ENCODE peak calls at places on chromosomes 11 and 22, in eight cellular contexts. One of them, this sample, is unnamed.

GRCh38 chr11:62555464-62556092 is 9.0 kb upstream of the AHNAK start:
- DNase-seq in epithelial cell of proximal tubule: no peak
- DNase-seq in adrenal gland: peak
- DNase-seq in B cell: peak
- DNase-seq in sigmoid colon: peak
- DNase-seq in fibroblast of lung: peak
- DNase-seq in upper lobe of right lung: no peak
- DNase-seq in heart left ventricle: no peak
- DNase-seq in this sample: peak

GRCh38 chr11:133821776-133822175 is 23.5 kb downstream of the SPATA19 start:
- DNase-seq in epithelial cell of proximal tubule: no peak
- DNase-seq in sigmoid colon: no peak
- DNase-seq in upper lobe of right lung: no peak
- DNase-seq in adrenal gland: peak
- DNase-seq in heart left ventricle: no peak
- DNase-seq in fibroblast of lung: peak
- DNase-seq in B cell: no peak
- DNase-seq in this sample: peak

GRCh38 chr22:49825944-49826602 is 1.6 kb downstream of the BRD1 start:
- DNase-seq in sigmoid colon: no peak
- DNase-seq in heart left ventricle: no peak
- DNase-seq in B cell: peak
- DNase-seq in epithelial cell of proximal tubule: no peak
- DNase-seq in upper lobe of right lung: no peak
- DNase-seq in fibroblast of lung: peak
- DNase-seq in adrenal gland: peak
- DNase-seq in this sample: no peak

GRCh38 chr11:126968915-126969314 is 31.7 kb downstream of the KIRREL3 start:
- DNase-seq in heart left ventricle: no peak
- DNase-seq in B cell: no peak
- DNase-seq in sigmoid colon: no peak
- DNase-seq in fibroblast of lung: peak
- DNase-seq in adrenal gland: no peak
- DNase-seq in epithelial cell of proximal tubule: no peak
- DNase-seq in upper lobe of right lung: no peak
- DNase-seq in this sample: no peak

GRCh38 chr22:33811208-33811607 is 109.1 kb downstream of the LARGE1 start:
- DNase-seq in fibroblast of lung: no peak
- DNase-seq in sigmoid colon: no peak
- DNase-seq in heart left ventricle: no peak
- DNase-seq in upper lobe of right lung: no peak
- DNase-seq in adrenal gland: no peak
- DNase-seq in epithelial cell of proximal tubule: no peak
- DNase-seq in B cell: no peak
- DNase-seq in this sample: no peak

GRCh38 chr11:11171854-11172253 is 181.2 kb downstream of the CSNK2A3 start:
- DNase-seq in heart left ventricle: no peak
- DNase-seq in B cell: peak
- DNase-seq in adrenal gland: no peak
- DNase-seq in sigmoid colon: no peak
- DNase-seq in fibroblast of lung: peak
- DNase-seq in upper lobe of right lung: no peak
- DNase-seq in epithelial cell of proximal tubule: no peak
- DNase-seq in this sample: peak

GRCh38 chr22:36220457-36220921 is 18.8 kb downstream of the APOL2 start:
- DNase-seq in adrenal gland: peak
- DNase-seq in upper lobe of right lung: no peak
- DNase-seq in sigmoid colon: peak
- DNase-seq in fibroblast of lung: peak
- DNase-seq in epithelial cell of proximal tubule: no peak
- DNase-seq in B cell: no peak
- DNase-seq in heart left ventricle: no peak
- DNase-seq in this sample: no peak

GRCh38 chr22:50206599-50206998 is 5.8 kb downstream of the SELENOO start:
- DNase-seq in fibroblast of lung: peak
- DNase-seq in epithelial cell of proximal tubule: no peak
- DNase-seq in upper lobe of right lung: peak
- DNase-seq in B cell: peak
- DNase-seq in adrenal gland: peak
- DNase-seq in heart left ventricle: peak
- DNase-seq in sigmoid colon: peak
- DNase-seq in this sample: no peak

GRCh38 chr22:36294293-36294620 is 41.3 kb downstream of the APOL1 start:
- DNase-seq in epithelial cell of proximal tubule: no peak
- DNase-seq in heart left ventricle: no peak
- DNase-seq in fibroblast of lung: no peak
- DNase-seq in upper lobe of right lung: no peak
- DNase-seq in B cell: no peak
- DNase-seq in sigmoid colon: no peak
- DNase-seq in adrenal gland: no peak
- DNase-seq in this sample: no peak

GRCh38 chr11:92886243-92886905 is 83.1 kb upstream of the MTNR1B start:
- DNase-seq in upper lobe of right lung: no peak
- DNase-seq in fibroblast of lung: peak
- DNase-seq in B cell: peak
- DNase-seq in epithelial cell of proximal tubule: peak
- DNase-seq in sigmoid colon: no peak
- DNase-seq in adrenal gland: peak
- DNase-seq in heart left ventricle: no peak
- DNase-seq in this sample: peak

GRCh38 chr11:57751676-57752253 is at the start of gene BTBD18:
- DNase-seq in upper lobe of right lung: no peak
- DNase-seq in heart left ventricle: peak
- DNase-seq in epithelial cell of proximal tubule: peak
- DNase-seq in sigmoid colon: no peak
- DNase-seq in B cell: peak
- DNase-seq in fibroblast of lung: peak
- DNase-seq in adrenal gland: peak
- DNase-seq in this sample: peak

GRCh38 chr11:3808846-3809623 is 675 bp downstream of the PGAP2 start:
- DNase-seq in adrenal gland: peak
- DNase-seq in upper lobe of right lung: no peak
- DNase-seq in B cell: peak
- DNase-seq in sigmoid colon: no peak
- DNase-seq in epithelial cell of proximal tubule: peak
- DNase-seq in heart left ventricle: no peak
- DNase-seq in fibroblast of lung: peak
- DNase-seq in this sample: peak

GRCh38 chr11:131868769-131869482 is 498.5 kb downstream of the NTM start:
- DNase-seq in heart left ventricle: no peak
- DNase-seq in B cell: no peak
- DNase-seq in fibroblast of lung: no peak
- DNase-seq in adrenal gland: no peak
- DNase-seq in upper lobe of right lung: no peak
- DNase-seq in epithelial cell of proximal tubule: no peak
- DNase-seq in sigmoid colon: no peak
- DNase-seq in this sample: no peak

GRCh38 chr22:40244586-40244985 is 66.9 kb downstream of the TNRC6B start:
- DNase-seq in heart left ventricle: no peak
- DNase-seq in sigmoid colon: no peak
- DNase-seq in epithelial cell of proximal tubule: no peak
- DNase-seq in upper lobe of right lung: no peak
- DNase-seq in B cell: no peak
- DNase-seq in fibroblast of lung: no peak
- DNase-seq in adrenal gland: no peak
- DNase-seq in this sample: no peak

GRCh38 chr22:32322986-32323385 is 34.7 kb upstream of the RFPL3 start:
- DNase-seq in B cell: no peak
- DNase-seq in heart left ventricle: no peak
- DNase-seq in epithelial cell of proximal tubule: no peak
- DNase-seq in upper lobe of right lung: peak
- DNase-seq in fibroblast of lung: no peak
- DNase-seq in sigmoid colon: no peak
- DNase-seq in adrenal gland: no peak
- DNase-seq in this sample: no peak

GRCh38 chr11:79244175-79244804 is 196.5 kb downstream of the TENM4 start:
- DNase-seq in B cell: no peak
- DNase-seq in sigmoid colon: no peak
- DNase-seq in adrenal gland: peak
- DNase-seq in fibroblast of lung: peak
- DNase-seq in upper lobe of right lung: no peak
- DNase-seq in heart left ventricle: no peak
- DNase-seq in epithelial cell of proximal tubule: peak
- DNase-seq in this sample: no peak

GRCh38 chr22:49705631-49706352 is 121.9 kb downstream of the BRD1 start:
- DNase-seq in upper lobe of right lung: no peak
- DNase-seq in adrenal gland: no peak
- DNase-seq in fibroblast of lung: no peak
- DNase-seq in B cell: no peak
- DNase-seq in sigmoid colon: no peak
- DNase-seq in heart left ventricle: no peak
- DNase-seq in epithelial cell of proximal tubule: no peak
- DNase-seq in this sample: no peak

GRCh38 chr11:19691815-19692214 is 20.8 kb upstream of the NAV2 start:
- DNase-seq in adrenal gland: no peak
- DNase-seq in heart left ventricle: no peak
- DNase-seq in B cell: no peak
- DNase-seq in upper lobe of right lung: no peak
- DNase-seq in fibroblast of lung: no peak
- DNase-seq in sigmoid colon: no peak
- DNase-seq in epithelial cell of proximal tubule: no peak
- DNase-seq in this sample: no peak

GRCh38 chr11:113329725-113330124 is 15.3 kb downstream of the TTC12 start:
- DNase-seq in fibroblast of lung: no peak
- DNase-seq in sigmoid colon: no peak
- DNase-seq in B cell: no peak
- DNase-seq in epithelial cell of proximal tubule: no peak
- DNase-seq in adrenal gland: no peak
- DNase-seq in upper lobe of right lung: no peak
- DNase-seq in heart left ventricle: no peak
- DNase-seq in this sample: no peak

GRCh38 chr11:35662061-35662648 is 420 bp upstream of the TRIM44 start:
- DNase-seq in B cell: peak
- DNase-seq in heart left ventricle: no peak
- DNase-seq in epithelial cell of proximal tubule: no peak
- DNase-seq in fibroblast of lung: no peak
- DNase-seq in upper lobe of right lung: no peak
- DNase-seq in sigmoid colon: no peak
- DNase-seq in adrenal gland: no peak
- DNase-seq in this sample: peak

DNA sequence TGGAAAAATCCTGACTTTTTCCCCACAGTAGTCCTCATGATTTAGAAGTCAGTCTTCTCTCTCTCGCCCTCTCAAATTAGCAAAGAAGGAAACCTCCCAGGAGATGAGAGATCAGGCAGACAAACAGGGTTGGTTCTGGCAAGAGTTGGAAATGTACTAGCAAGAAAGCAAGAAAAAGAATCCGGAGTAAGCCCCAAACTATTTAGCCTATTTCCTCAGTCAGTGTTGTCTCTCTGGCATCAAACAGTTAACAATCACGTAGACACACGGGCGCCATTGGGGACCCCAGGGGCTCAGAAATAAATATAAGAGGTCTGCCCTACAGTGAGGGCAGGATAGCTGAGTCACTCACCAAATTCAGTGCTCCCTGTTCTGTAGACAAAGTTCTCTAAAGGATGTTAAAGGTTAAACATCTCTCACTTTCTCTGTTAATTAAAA is 4.7 kb downstream of the C11orf52 start:
- DNase-seq in epithelial cell of proximal tubule: no peak
- DNase-seq in sigmoid colon: peak
- DNase-seq in B cell: no peak
- DNase-seq in heart left ventricle: peak
- DNase-seq in fibroblast of lung: peak
- DNase-seq in adrenal gland: no peak
- DNase-seq in upper lobe of right lung: no peak
- DNase-seq in this sample: no peak
- TF ChIP-seq CTCF in epithelial cell of proximal tubule: no peak
- TF ChIP-seq CTCF in sigmoid colon: no peak
- TF ChIP-seq CTCF in B cell: no peak
- TF ChIP-seq CTCF in heart left ventricle: no peak
- TF ChIP-seq CTCF in fibroblast of lung: no peak
- TF ChIP-seq CTCF in adrenal gland: no peak
- TF ChIP-seq CTCF in upper lobe of right lung: no peak
- TF ChIP-seq CTCF in this sample: no peak

DNA sequence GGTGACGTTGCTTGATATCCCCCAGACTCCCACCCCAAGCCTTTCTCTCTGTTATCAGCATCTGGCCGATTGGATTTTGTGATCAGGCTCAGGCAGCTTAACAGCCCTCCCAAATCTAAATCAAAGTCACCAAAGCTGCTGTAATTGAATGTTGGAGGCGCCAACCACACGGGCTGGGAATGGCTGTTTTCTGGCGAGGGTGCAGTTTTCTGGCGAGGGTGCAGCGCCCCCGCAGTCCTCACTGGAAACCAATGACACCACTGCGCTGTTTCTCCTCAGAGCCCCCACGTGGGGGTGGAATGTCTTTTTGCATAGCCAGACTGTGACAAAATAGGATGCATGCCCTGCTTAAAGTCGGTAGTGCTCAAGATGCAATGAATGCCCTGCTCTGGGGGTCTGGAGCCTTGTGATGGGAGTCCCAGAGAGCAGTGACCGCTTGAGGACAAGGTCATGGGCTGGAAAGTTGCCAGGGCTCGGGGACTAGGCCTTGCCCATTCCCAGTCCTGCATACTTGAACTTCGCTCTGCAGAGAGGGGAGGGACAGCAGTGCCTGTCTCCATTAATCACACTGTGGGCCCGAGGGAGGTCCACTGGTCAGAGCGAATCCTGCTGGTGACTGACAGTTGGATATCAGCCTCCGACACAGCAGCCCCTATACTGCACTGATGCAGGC is 105.3 kb downstream of the MORC2 start:
- DNase-seq in fibroblast of lung: peak
- DNase-seq in adrenal gland: no peak
- DNase-seq in upper lobe of right lung: peak
- DNase-seq in sigmoid colon: peak
- DNase-seq in B cell: no peak
- DNase-seq in epithelial cell of proximal tubule: no peak
- DNase-seq in heart left ventricle: peak
- DNase-seq in this sample: no peak
- TF ChIP-seq CTCF in fibroblast of lung: no peak
- TF ChIP-seq CTCF in adrenal gland: no peak
- TF ChIP-seq CTCF in upper lobe of right lung: no peak
- TF ChIP-seq CTCF in sigmoid colon: no peak
- TF ChIP-seq CTCF in B cell: no peak
- TF ChIP-seq CTCF in epithelial cell of proximal tubule: no peak
- TF ChIP-seq CTCF in heart left ventricle: no peak
- TF ChIP-seq CTCF in this sample: no peak

GRCh38 chr11:116507849-116508695 is 264.7 kb downstream of the BUD13 start:
- DNase-seq in sigmoid colon: no peak
- DNase-seq in upper lobe of right lung: no peak
- DNase-seq in adrenal gland: no peak
- DNase-seq in heart left ventricle: no peak
- DNase-seq in epithelial cell of proximal tubule: no peak
- DNase-seq in fibroblast of lung: no peak
- DNase-seq in B cell: no peak
- DNase-seq in this sample: no peak
- TF ChIP-seq CTCF in sigmoid colon: no peak
- TF ChIP-seq CTCF in upper lobe of right lung: no peak
- TF ChIP-seq CTCF in adrenal gland: no peak
- TF ChIP-seq CTCF in heart left ventricle: no peak
- TF ChIP-seq CTCF in epithelial cell of proximal tubule: no peak
- TF ChIP-seq CTCF in fibroblast of lung: no peak
- TF ChIP-seq CTCF in B cell: no peak
- TF ChIP-seq CTCF in this sample: no peak

GRCh38 chr11:75350743-75351540 is 519 bp downstream of the ARRB1 start:
- DNase-seq in adrenal gland: peak
- DNase-seq in epithelial cell of proximal tubule: no peak
- DNase-seq in sigmoid colon: peak
- DNase-seq in heart left ventricle: peak
- DNase-seq in upper lobe of right lung: peak
- DNase-seq in fibroblast of lung: peak
- DNase-seq in B cell: peak
- DNase-seq in this sample: no peak
- TF ChIP-seq CTCF in adrenal gland: no peak
- TF ChIP-seq CTCF in epithelial cell of proximal tubule: peak
- TF ChIP-seq CTCF in sigmoid colon: no peak
- TF ChIP-seq CTCF in heart left ventricle: peak
- TF ChIP-seq CTCF in upper lobe of right lung: peak
- TF ChIP-seq CTCF in fibroblast of lung: peak
- TF ChIP-seq CTCF in B cell: no peak
- TF ChIP-seq CTCF in this sample: no peak